ENCODE peak calls at places on chromosomes 3 and 15, in four cellular contexts. D, E, L and W are unnamed samples.

GRCh38 chr15:45376967-45377629 is 1.2 kb downstream of the GATM start:
- DNase-seq in L (no peak), D (no peak), E (no peak), W (no peak)

GRCh38 chr3:52831500-52832301 is 1.2 kb upstream of the ITIH4 start:
- DNase-seq in D (peak), L (peak), E (no peak), W (no peak)

GRCh38 chr15:77525411-77525811 is 104.7 kb downstream of the HMG20A start:
- DNase-seq in L (no peak), E (no peak), D (no peak), W (no peak)

GRCh38 chr3:195868336-195868865 is 40.0 kb downstream of the TNK2 start:
- DNase-seq in L (no peak), E (no peak), D (no peak), W (no peak)

GRCh38 chr3:116863842-116864626 is 154.5 kb downstream of the TUSC7 start:
- DNase-seq in D (no peak), L (peak), E (peak), W (peak)

GRCh38 chr3:112894258-112894657 is 47.6 kb upstream of the CD200R1L start:
- DNase-seq in D (no peak), E (no peak), L (no peak), W (peak)

GRCh38 chr15:56735589-56735988 is 2.3 kb upstream of the ZNF280D start:
- DNase-seq in E (no peak), D (no peak), L (no peak), W (no peak)

GRCh38 chr15:45641374-45641778 is 6.5 kb downstream of the SQOR start:
- DNase-seq in E (no peak), L (peak), D (no peak), W (no peak)

GRCh38 chr15:38274135-38274534 is 21.5 kb downstream of the SPRED1 start:
- DNase-seq in L (no peak), D (no peak), E (no peak), W (no peak)

GRCh38 chr3:48528754-48529153 is 24.8 kb upstream of the SHISA5 start:
- DNase-seq in D (no peak), E (no peak), L (no peak), W (no peak)

GRCh38 chr15:47897525-47897924 is 180.2 kb downstream of the SEMA6D start:
- DNase-seq in L (no peak), D (no peak), E (no peak), W (no peak)

GRCh38 chr15:91866971-91867372 is 13.5 kb downstream of the SLCO3A1 start:
- DNase-seq in D (no peak), E (no peak), L (no peak), W (no peak)

GRCh38 chr3:59425371-59425770 is 375.5 kb upstream of the CFAP20DC start:
- DNase-seq in L (peak), D (no peak), E (no peak), W (no peak)

GRCh38 chr3:105829879-105830622 is 38.8 kb downstream of the CBLB start:
- DNase-seq in D (no peak), E (no peak), L (no peak), W (no peak)

GRCh38 chr3:146160233-146160963 is 586 bp downstream of the PLOD2 start:
- DNase-seq in E (no peak), L (peak), D (no peak), W (peak)

GRCh38 chr3:146160964-146161724 is at the start of gene PLOD2:
- DNase-seq in E (no peak), D (peak), L (peak), W (peak)

GRCh38 chr3:146163584-146163983 is 2.6 kb upstream of the PLOD2 start:
- DNase-seq in L (no peak), E (no peak), D (no peak), W (no peak)

GRCh38 chr3:146162561-146162960 is 1.6 kb upstream of the PLOD2 start:
- DNase-seq in E (no peak), D (no peak), L (no peak), W (no peak)

GRCh38 chr3:146161725-146162047 is 702 bp upstream of the PLOD2 start:
- DNase-seq in L (peak), E (no peak), D (no peak), W (peak)
- TF ChIP-seq JUNB in L (no peak), E (no peak), D (no peak), W (no peak)

GRCh38 chr3:197029511-197030167 is at the start of gene MELTF:
- DNase-seq in L (peak), D (peak), E (no peak), W (peak)

GRCh38 chr3:197028711-197029510 is 706 bp downstream of the MELTF start:
- DNase-seq in E (no peak), L (no peak), D (peak), W (no peak)

GRCh38 chr3:197030379-197031314 is 1.0 kb upstream of the MELTF start:
- DNase-seq in E (no peak), D (peak), L (no peak), W (peak)

GRCh38 chr3:197027896-197028710 is 1.5 kb downstream of the MELTF start:
- DNase-seq in L (no peak), E (no peak), D (no peak), W (no peak)

GRCh38 chr3:197031315-197032285 is 2.0 kb upstream of the MELTF start:
- DNase-seq in E (no peak), D (peak), L (peak), W (no peak)
- TF ChIP-seq POLR2AphosphoS5 in E (no peak), D (peak), L (no peak), W (no peak)

DNA sequence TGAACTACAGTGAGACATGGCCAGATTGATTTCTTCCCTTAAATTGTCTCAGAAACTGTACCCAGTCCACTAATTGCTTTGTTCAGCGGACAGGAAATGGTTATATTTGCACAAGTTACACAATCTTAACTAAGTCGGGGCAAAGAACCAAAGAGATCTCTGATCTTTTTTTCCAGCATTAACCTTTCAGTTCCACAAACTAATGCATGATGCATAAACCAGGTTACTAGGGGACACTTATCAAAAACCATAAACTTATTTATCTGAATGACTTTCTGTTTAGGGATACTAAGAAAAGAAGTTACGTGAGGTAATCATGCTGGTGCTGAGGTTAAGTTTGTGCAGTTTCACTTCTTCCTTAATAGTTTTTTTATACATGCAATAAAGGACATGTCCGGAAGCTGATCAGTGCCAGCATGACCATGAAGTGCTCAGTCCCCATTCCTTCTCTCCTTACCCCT is 22.4 kb downstream of the FNDC3B start:
- DNase-seq in L (peak), D (no peak), E (peak), W (no peak)
- TF ChIP-seq JUNB in L (no peak), D (no peak), E (peak), W (no peak)

DNA sequence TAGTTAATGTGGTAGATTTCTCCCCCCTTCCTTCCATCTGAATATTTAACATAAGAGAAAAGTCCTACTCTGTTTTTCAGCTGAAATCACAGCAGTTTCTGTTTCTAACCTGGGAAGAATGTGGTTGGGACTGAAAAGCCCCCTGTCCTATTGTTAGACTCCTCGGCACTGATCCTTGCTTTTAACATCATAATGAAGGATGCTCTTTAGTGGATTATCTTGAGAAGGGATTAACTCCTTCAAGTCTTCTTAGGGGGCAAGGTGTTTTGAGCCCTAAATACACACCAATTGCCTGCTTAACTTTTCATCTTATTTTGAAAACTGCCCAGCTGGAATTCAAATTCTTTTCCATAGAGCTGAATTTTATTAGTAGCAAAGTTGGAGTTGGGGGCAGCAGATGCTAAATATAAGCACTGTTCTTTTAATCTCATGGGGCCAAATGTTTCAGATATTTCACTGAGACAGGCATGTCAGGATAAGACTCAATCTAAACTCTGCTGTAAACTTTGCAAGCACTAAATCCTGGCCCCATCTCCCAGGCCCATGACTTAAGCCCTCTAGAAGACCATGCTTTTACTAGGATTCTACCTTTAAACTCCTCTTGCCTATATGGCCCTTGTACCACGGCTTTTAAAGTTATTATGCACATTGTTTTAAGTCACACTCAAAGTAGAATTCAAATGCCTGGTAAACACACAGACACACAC is 243.2 kb upstream of the NR2F2 start:
- DNase-seq in D (no peak), E (no peak), L (no peak), W (peak)
- TF ChIP-seq POLR2AphosphoS5 in D (no peak), E (no peak), L (no peak), W (peak)